ENCODE peak calls at places on chromosomes 16 and 17, in eight cellular contexts. A is A549, L is Peyer's patch, J is cardiac muscle cell, W is adrenal gland, Z is HCT116, F is sigmoid colon, O is HFF-Myc. V is an unnamed sample.

GRCh38 chr17:81991684-81992513 is 14.5 kb downstream of the ASPSCR1 start:
- DNase-seq in A (peak), L (no peak), J (peak), W (peak), Z (no peak), F (peak), O (peak), V (no peak)

GRCh38 chr17:74694081-74694480 is 18.6 kb downstream of the CD300LF start:
- DNase-seq in A (no peak), L (no peak), J (no peak), W (no peak), Z (no peak), F (no peak), O (no peak), V (no peak)

GRCh38 chr17:79793924-79794304 is 3.0 kb downstream of the CBX8 start:
- DNase-seq in A (peak), L (no peak), J (peak), W (no peak), Z (peak), F (no peak), O (no peak), V (no peak)

GRCh38 chr16:380837-381787 is 666 bp downstream of the PGAP6 start:
- DNase-seq in A (no peak), L (no peak), J (peak), W (no peak), Z (no peak), F (no peak), O (no peak), V (no peak)

GRCh38 chr17:57603541-57603940 is 141.6 kb downstream of the CCDC182 start:
- DNase-seq in A (no peak), L (no peak), J (no peak), W (no peak), Z (no peak), F (no peak), O (no peak), V (no peak)

GRCh38 chr16:8655184-8655717 is 19.2 kb upstream of the ABAT start:
- DNase-seq in A (peak), L (no peak), J (peak), W (peak), Z (no peak), F (no peak), O (no peak), V (no peak)

GRCh38 chr16:10806698-10807097 is 11.9 kb downstream of the TVP23A start:
- DNase-seq in A (no peak), L (no peak), J (no peak), W (no peak), Z (no peak), F (no peak), O (no peak), V (no peak)

GRCh38 chr16:69443809-69444611 is 19.6 kb downstream of the CYB5B start:
- DNase-seq in A (peak), L (no peak), J (no peak), W (peak), Z (no peak), F (peak), O (no peak), V (no peak)

GRCh38 chr17:44281570-44281969 is 13.6 kb upstream of the SLC4A1 start:
- DNase-seq in A (no peak), L (no peak), J (no peak), W (no peak), Z (no peak), F (no peak), O (no peak), V (no peak)

GRCh38 chr17:40071720-40072480 is 9.1 kb downstream of the THRA start:
- DNase-seq in A (peak), L (no peak), J (peak), W (peak), Z (no peak), F (peak), O (no peak), V (no peak)

GRCh38 chr16:79217375-79218011 is 383.0 kb downstream of the MAF start:
- DNase-seq in A (no peak), L (no peak), J (no peak), W (no peak), Z (no peak), F (no peak), O (no peak), V (no peak)

GRCh38 chr16:55370762-55371482 is 46.9 kb downstream of the IRX6 start:
- DNase-seq in A (peak), L (no peak), J (peak), W (peak), Z (no peak), F (peak), O (no peak), V (peak)

GRCh38 chr16:69906838-69907301 is 44.3 kb upstream of the CLEC18A start:
- DNase-seq in A (no peak), L (no peak), J (no peak), W (no peak), Z (no peak), F (no peak), O (peak), V (peak)

GRCh38 chr16:65749566-65749965 is 616.9 kb upstream of the CDH5 start:
- DNase-seq in A (no peak), L (no peak), J (no peak), W (no peak), Z (no peak), F (no peak), O (no peak), V (no peak)

GRCh38 chr17:57672205-57672632 is 72.9 kb downstream of the CCDC182 start:
- DNase-seq in A (no peak), L (no peak), J (no peak), W (no peak), Z (no peak), F (no peak), O (no peak), V (peak)

GRCh38 chr17:76422406-76422805 is 30.5 kb downstream of the UBE2O start:
- DNase-seq in A (no peak), L (no peak), J (no peak), W (no peak), Z (no peak), F (no peak), O (no peak), V (no peak)

GRCh38 chr17:57935833-57936807 is 19.1 kb downstream of the CUEDC1 start:
- DNase-seq in A (no peak), L (no peak), J (peak), W (peak), Z (no peak), F (peak), O (no peak), V (no peak)

GRCh38 chr17:35243459-35244204 is 760 bp downstream of the SLFN5 start:
- DNase-seq in A (peak), L (peak), J (peak), W (peak), Z (no peak), F (peak), O (peak), V (peak)

GRCh38 chr16:79651363-79651762 is 50.8 kb upstream of the MAF start:
- DNase-seq in A (peak), L (no peak), J (no peak), W (peak), Z (no peak), F (peak), O (no peak), V (peak)

GRCh38 chr17:73091770-73092517 is 544 bp downstream of the SLC39A11 start:
- DNase-seq in A (peak), L (no peak), J (peak), W (peak), Z (no peak), F (no peak), O (no peak), V (no peak)

GRCh38 chr17:10844667-10845387 is 6.9 kb upstream of the PIRT start:
- DNase-seq in A (peak), L (peak), J (peak), W (peak), Z (peak), F (peak), O (peak), V (peak)

DNA sequence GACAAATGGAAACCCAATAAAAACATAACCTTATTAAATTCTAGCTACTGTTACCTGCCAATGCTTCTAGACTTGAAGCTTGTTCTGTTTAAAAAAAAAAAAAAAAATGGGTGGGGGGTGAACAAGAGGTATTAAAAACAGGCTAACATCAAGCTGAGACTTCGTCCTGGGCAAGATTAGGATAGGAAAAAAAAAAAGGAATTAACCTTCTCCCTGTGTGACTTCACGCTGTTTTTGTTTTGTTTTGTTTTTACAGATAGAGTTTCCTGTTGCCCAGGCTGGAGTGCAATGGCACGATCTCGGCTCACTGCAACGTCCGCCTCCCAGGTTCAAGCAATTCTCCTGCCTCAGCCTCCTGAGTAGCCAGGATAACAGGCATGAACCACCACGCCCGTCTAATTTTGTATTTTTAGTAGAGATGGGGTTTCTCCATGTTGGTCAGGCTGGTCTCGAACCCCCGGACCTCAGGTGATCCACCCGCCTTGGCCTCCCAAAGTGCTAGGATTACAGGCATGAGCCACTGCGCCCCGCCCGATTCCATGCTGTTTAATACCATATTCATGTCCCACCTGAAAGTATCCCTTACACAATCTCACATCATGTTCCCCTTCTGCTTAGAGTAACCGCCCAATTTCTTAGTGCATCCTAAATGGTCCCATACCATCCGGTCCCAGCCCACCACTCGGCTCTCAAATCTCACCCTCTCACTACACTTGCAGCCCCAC is 2.2 kb downstream of the USP31 start:
- DNase-seq in A (no peak), L (no peak), J (no peak), W (no peak), Z (no peak), F (no peak), O (no peak), V (no peak)
- H3K4me3 ChIP-seq in A (peak), L (no peak), J (no peak), W (no peak), Z (peak), F (peak), O (peak), V (no peak)

GRCh38 chr17:78137392-78138203 is 7.0 kb downstream of the TMC8 start:
- DNase-seq in A (peak), L (peak), J (no peak), W (no peak), Z (no peak), F (no peak), O (no peak), V (no peak)
- TF ChIP-seq CTCF in A (peak), L (peak), J (peak), W (no peak), Z (peak), F (no peak), O (peak), V (peak)

GRCh38 chr16:27303256-27304100 is 10.3 kb upstream of the IL4R start:
- DNase-seq in A (no peak), L (no peak), J (no peak), W (no peak), Z (no peak), F (no peak), O (no peak), V (no peak)

GRCh38 chr16:27302126-27302525 is 11.6 kb upstream of the IL4R start:
- DNase-seq in A (no peak), L (no peak), J (no peak), W (no peak), Z (no peak), F (no peak), O (no peak), V (no peak)

GRCh38 chr16:27304102-27304501 is 9.7 kb upstream of the IL4R start:
- DNase-seq in A (no peak), L (no peak), J (no peak), W (no peak), Z (no peak), F (no peak), O (no peak), V (no peak)

GRCh38 chr16:27298132-27298531 is 15.6 kb upstream of the IL4R start:
- DNase-seq in A (no peak), L (no peak), J (no peak), W (no peak), Z (no peak), F (no peak), O (no peak), V (no peak)

DNA sequence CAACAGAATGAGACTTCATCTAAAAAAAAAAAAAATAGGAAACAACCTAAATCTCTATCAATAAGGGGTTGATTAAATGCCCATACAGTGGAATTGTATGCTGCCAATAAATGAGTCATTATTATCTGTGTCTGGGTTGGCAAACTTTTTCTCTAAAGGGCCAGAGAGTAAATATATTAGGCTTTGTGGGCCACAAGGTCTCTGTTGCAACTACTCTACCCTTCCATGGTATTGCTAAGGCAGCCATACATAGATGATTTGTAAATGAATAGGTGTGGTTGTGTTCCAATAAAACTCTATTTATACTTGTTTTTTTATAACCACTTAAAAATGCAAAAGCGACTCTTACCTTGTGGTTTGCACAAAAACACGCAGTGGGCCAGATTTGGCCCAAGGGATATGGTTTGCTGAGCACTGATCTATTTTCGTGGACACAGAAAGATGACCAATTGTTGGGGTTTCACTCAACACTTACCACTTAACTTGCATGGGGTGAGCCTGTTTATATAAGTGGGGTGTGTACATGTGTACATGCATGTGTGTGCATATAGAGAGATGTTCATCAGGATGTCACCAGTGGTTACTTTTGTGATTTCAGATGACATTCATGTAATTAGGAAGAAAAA is 12.4 kb upstream of the IL4R start:
- DNase-seq in A (no peak), L (no peak), J (no peak), W (no peak), Z (no peak), F (no peak), O (no peak), V (no peak)
- H3K4me3 ChIP-seq in A (no peak), L (no peak), J (no peak), W (no peak), Z (no peak), F (no peak), O (no peak), V (no peak)

DNA sequence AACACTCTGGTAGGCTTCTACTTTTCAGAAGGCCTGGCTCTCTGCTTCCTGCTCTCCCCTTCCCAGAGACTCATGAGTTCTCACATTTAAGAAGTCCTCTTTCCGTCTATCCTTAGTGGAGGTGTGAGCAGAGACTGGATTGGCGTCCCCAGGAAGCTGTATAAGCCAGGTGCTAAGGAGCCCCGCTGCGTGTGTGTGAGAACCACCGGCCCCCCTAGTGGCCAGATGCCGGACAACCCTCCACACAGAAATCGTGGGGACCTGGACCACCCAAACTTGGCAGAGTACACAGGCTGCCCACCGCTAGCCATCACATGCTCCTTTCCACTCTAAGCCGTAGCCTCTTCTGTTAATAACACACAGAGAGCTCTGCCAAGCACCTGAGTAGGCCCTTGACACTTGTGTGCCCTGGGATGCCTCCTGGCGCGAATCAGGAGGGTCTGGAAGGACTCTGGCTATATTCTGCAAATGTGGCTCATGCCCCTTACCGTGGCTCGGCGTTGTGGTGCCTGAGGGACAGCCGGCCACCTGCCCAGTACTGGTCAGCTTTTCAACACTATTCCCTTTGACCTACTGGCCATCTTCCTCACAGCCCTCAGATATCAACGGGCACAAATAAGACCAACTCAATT is 13.9 kb downstream of the CYB5D2 start:
- DNase-seq in A (no peak), L (no peak), J (no peak), W (no peak), Z (no peak), F (no peak), O (no peak), V (no peak)
- TF ChIP-seq CTCF in A (peak), L (no peak), J (no peak), W (no peak), Z (peak), F (no peak), O (peak), V (peak)